ENCODE peak calls at places on chromosome 4, in ten cellular contexts. T, K, S, L, I, E, V, O, J and M are unnamed samples. For H3K36me3, the result is how much of the 10 kb centered on the place peaks cover.

GRCh38 chr4:155383541-155383940 is 6.8 kb upstream of the MAP9 start:
- DNase-seq in V (no peak), I (no peak), L (no peak), J (no peak), S (no peak), K (no peak), O (peak), T (no peak), E (no peak), M (no peak)

GRCh38 chr4:65918872-65919271 is 248.6 kb upstream of the EPHA5 start:
- DNase-seq in J (no peak), K (no peak), I (no peak), T (no peak), V (no peak), O (no peak), E (no peak), L (no peak), S (no peak), M (no peak)

GRCh38 chr4:154164931-154165839 is 326.4 kb downstream of the DCHS2 start:
- DNase-seq in I (no peak), V (no peak), S (no peak), E (peak), T (peak), L (no peak), O (no peak), K (peak), J (no peak), M (peak)

GRCh38 chr4:77073981-77074865 is 1.6 kb downstream of the CCNI start:
- DNase-seq in S (no peak), E (no peak), K (no peak), O (no peak), L (no peak), I (no peak), J (no peak), T (no peak), V (no peak), M (no peak)

GRCh38 chr4:85268146-85268545 is 206.8 kb upstream of the ARHGAP24 start:
- DNase-seq in E (no peak), J (no peak), I (no peak), V (no peak), S (no peak), O (no peak), T (no peak), L (no peak), K (no peak), M (no peak)

GRCh38 chr4:56910172-56910967 is 2.7 kb downstream of the REST start:
- DNase-seq in I (no peak), J (no peak), S (no peak), O (no peak), V (no peak), T (no peak), L (no peak), K (no peak), E (peak), M (no peak)

GRCh38 chr4:40619600-40619999 is 10.1 kb downstream of the RBM47 start:
- DNase-seq in T (no peak), S (no peak), J (no peak), L (peak), O (no peak), I (no peak), V (no peak), E (no peak), K (no peak), M (no peak)

GRCh38 chr4:159069922-159070321 is 33.0 kb upstream of the RAPGEF2 start:
- DNase-seq in O (no peak), V (no peak), K (no peak), E (no peak), J (no peak), I (no peak), L (no peak), T (peak), S (no peak), M (no peak)

GRCh38 chr4:174996079-174996478 is 77.9 kb downstream of the ADAM29 start:
- DNase-seq in J (no peak), E (no peak), I (no peak), V (no peak), L (no peak), T (no peak), O (no peak), S (no peak), K (no peak), M (no peak)

GRCh38 chr4:16329797-16330134 is 103.5 kb upstream of the TAPT1 start:
- DNase-seq in S (no peak), T (no peak), O (no peak), J (no peak), E (no peak), K (no peak), V (no peak), L (no peak), I (no peak), M (no peak)

GRCh38 chr4:97978791-97979488 is 164.3 kb downstream of the STPG2 start:
- DNase-seq in L (no peak), E (no peak), K (no peak), S (no peak), I (no peak), V (no peak), J (no peak), O (no peak), T (no peak), M (no peak)

GRCh38 chr4:40933272-40934053 is 183.7 kb downstream of the NSUN7 start:
- DNase-seq in J (no peak), K (peak), T (no peak), L (peak), I (no peak), O (no peak), S (no peak), E (no peak), V (no peak), M (no peak)

GRCh38 chr4:124803641-124804040 is 91.1 kb upstream of the ANKRD50 start:
- DNase-seq in E (peak), T (peak), K (peak), S (no peak), L (no peak), V (no peak), J (no peak), I (no peak), O (no peak), M (no peak)

GRCh38 chr4:91471280-91471679 is 832.5 kb upstream of the GRID2 start:
- DNase-seq in T (no peak), S (no peak), J (no peak), E (no peak), O (peak), K (no peak), I (no peak), L (no peak), V (no peak), M (no peak)

GRCh38 chr4:26732356-26732755 is 128.3 kb upstream of the STIM2 start:
- DNase-seq in I (no peak), S (no peak), V (no peak), O (no peak), L (no peak), K (no peak), E (no peak), T (no peak), J (no peak), M (no peak)

GRCh38 chr4:139297001-139297410 is 4.3 kb upstream of the NAA15 start:
- DNase-seq in S (no peak), V (no peak), K (no peak), L (no peak), J (no peak), I (no peak), T (no peak), E (no peak), O (no peak), M (no peak)

GRCh38 chr4:157700898-157701694 is 471.7 kb downstream of the GASK1B start:
- DNase-seq in T (no peak), J (no peak), E (peak), V (no peak), K (peak), S (no peak), I (no peak), L (no peak), O (no peak), M (no peak)

GRCh38 chr4:112645541-112646329 is 8.8 kb downstream of the LARP7 start:
- DNase-seq in K (no peak), T (no peak), O (no peak), S (no peak), V (no peak), E (peak), L (no peak), J (no peak), I (no peak), M (no peak)

GRCh38 chr4:184536070-184536880 is 61.9 kb upstream of the IRF2 start:
- DNase-seq in I (no peak), O (no peak), S (no peak), K (no peak), L (no peak), T (no peak), V (no peak), J (no peak), E (peak), M (no peak)

GRCh38 chr4:186695392-186695791 is 28.3 kb downstream of the FAT1 start:
- DNase-seq in V (no peak), K (no peak), J (no peak), E (no peak), T (no peak), I (no peak), L (no peak), O (peak), S (no peak), M (no peak)

GRCh38 chr4:15653864-15654391 is 1.2 kb downstream of the FBXL5 start:
- DNase-seq in J (no peak), I (no peak), K (peak), L (no peak), S (no peak), O (peak), V (no peak), T (peak), E (peak), M (no peak)

GRCh38 chr4:85489273-85489672 is 14.3 kb downstream of the ARHGAP24 start:
- DNase-seq in O (no peak), V (no peak), L (no peak), E (peak), I (no peak), J (no peak), K (peak), T (no peak), S (no peak), M (no peak)

GRCh38 chr4:40170588-40170987 is 26.2 kb upstream of the RHOH start:
- DNase-seq in K (no peak), S (no peak), L (no peak), V (no peak), J (no peak), O (no peak), T (no peak), E (no peak), I (no peak), M (no peak)

GRCh38 chr4:26330186-26330787 is 9.5 kb downstream of the RBPJ start:
- DNase-seq in I (no peak), V (no peak), O (no peak), T (peak), S (no peak), E (peak), L (no peak), K (peak), J (no peak), M (no peak)

GRCh38 chr4:47913858-47914218 is 545 bp downstream of the NFXL1 start:
- DNase-seq in E (peak), I (no peak), L (peak), T (no peak), V (peak), O (peak), K (peak), J (peak), S (peak), M (peak)

GRCh38 chr4:1246901-1247810 is 1.8 kb downstream of the CTBP1 start:
- DNase-seq in I (no peak), E (peak), T (no peak), S (no peak), K (no peak), J (peak), L (peak), V (peak), O (peak), M (peak)

GRCh38 chr4:86497980-86498379 is 96.1 kb upstream of the PTPN13 start:
- DNase-seq in L (no peak), J (no peak), T (peak), E (no peak), V (no peak), K (peak), I (no peak), O (peak), S (no peak), M (peak)
- H3K36me3 ChIP-seq in L (under half), J (under half), T (under half), E (under half), V (under half), K (under half), I (under half), O (under half), S (under half), M (under half)

GRCh38 chr4:165794834-165795233 is 78.2 kb upstream of the TLL1 start:
- DNase-seq in S (no peak), O (no peak), T (no peak), V (no peak), K (no peak), E (no peak), L (no peak), J (no peak), I (no peak), M (no peak)
- H3K36me3 ChIP-seq in S (under half), O (under half), T (under half), V (under half), K (under half), E (under half), L (under half), J (under half), I (under half), M (under half)

GRCh38 chr4:2697995-2698414 is 58.1 kb downstream of the TNIP2 start:
- DNase-seq in T (no peak), V (no peak), I (no peak), L (no peak), S (no peak), E (no peak), K (no peak), O (no peak), J (no peak), M (no peak)
- H3K36me3 ChIP-seq in T (half or more), V (under half), I (half or more), L (half or more), S (half or more), E (under half), K (half or more), O (under half), J (half or more), M (half or more)

GRCh38 chr4:165308174-165308573 is 19.3 kb upstream of the MSMO1 start:
- DNase-seq in O (no peak), V (no peak), K (peak), T (no peak), J (no peak), S (no peak), E (no peak), I (no peak), L (no peak), M (no peak)
- H3K36me3 ChIP-seq in O (under half), V (under half), K (under half), T (under half), J (under half), S (under half), E (under half), I (under half), L (under half), M (under half)

DNA sequence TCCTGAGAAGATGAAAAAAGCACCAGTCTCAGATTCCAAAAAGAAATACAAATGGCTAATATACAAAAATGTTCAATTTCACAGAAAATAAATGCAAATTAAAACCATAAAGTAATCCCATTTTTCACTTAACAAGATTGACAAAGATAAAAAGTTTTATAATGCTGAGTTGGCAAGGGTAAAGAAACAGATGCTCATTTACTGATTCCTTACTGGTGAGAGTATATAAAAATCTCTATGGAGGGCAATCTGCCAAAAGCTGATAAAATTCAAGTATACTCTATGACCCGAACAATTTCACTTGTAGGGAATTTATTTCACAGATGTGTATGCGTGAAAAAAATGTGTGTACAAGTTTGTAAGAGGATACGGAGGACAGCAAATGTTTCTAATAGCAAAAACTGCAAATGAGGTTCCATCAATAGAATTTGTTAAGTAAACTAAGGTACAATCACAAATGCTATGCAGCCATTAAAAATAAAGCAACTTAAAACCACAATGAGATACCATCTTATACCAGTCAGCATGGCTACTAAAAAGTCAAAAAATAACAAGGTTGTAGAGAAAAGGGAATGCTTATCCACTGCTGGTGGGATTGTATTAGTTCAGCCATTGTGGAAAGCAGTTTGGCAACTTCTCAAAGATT is 23.5 kb downstream of the DHX15 start:
- DNase-seq in J (no peak), I (no peak), K (peak), T (no peak), V (no peak), O (no peak), L (no peak), E (no peak), S (no peak), M (no peak)
- H3K36me3 ChIP-seq in J (under half), I (under half), K (under half), T (under half), V (under half), O (under half), L (under half), E (under half), S (under half), M (under half)

DNA sequence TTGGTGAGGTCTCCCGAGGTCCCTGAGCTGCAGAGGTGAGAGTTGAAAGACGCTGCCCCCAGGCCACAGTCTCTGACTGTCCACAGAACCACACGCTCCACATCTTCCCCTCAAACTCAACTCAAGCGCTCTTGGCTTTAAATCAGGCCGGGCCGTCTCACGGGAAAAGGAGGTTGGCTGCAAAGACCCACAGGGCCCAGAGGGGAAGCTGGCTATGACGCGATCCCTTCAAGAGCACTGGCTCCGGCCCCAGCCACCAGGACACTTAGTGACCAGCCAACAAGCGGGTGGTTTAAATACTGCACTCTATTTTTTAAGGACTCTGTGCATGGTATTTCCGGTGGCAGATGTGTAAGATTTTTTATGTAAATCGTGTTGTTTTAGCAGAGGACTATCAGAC is 19.9 kb downstream of the LRPAP1 start:
- DNase-seq in O (no peak), K (no peak), L (no peak), T (no peak), E (no peak), I (no peak), V (no peak), J (no peak), S (no peak), M (no peak)
- H3K36me3 ChIP-seq in O (under half), K (under half), L (half or more), T (under half), E (under half), I (half or more), V (under half), J (under half), S (half or more), M (half or more)